ENCODE peak calls at places on chromosomes 4 and X, in eight cellular contexts. One of them, this sample, is unnamed.

GRCh38 chrX:17067534-17067933 is 121.1 kb downstream of the REPS2 start:
- DNase-seq in tibial artery: no peak
- DNase-seq in osteoblast: no peak
- DNase-seq in CD8-positive, alpha-beta T cell: no peak
- DNase-seq in mesenchymal stem cell: no peak
- DNase-seq in gastrocnemius medialis: no peak
- DNase-seq in coronary artery: no peak
- DNase-seq in left ventricle myocardium inferior: no peak
- DNase-seq in this sample: no peak

GRCh38 chrX:150507251-150507856 is 61.1 kb upstream of the MTM1 start:
- DNase-seq in tibial artery: peak
- DNase-seq in osteoblast: no peak
- DNase-seq in CD8-positive, alpha-beta T cell: no peak
- DNase-seq in mesenchymal stem cell: no peak
- DNase-seq in gastrocnemius medialis: no peak
- DNase-seq in coronary artery: peak
- DNase-seq in left ventricle myocardium inferior: peak
- DNase-seq in this sample: no peak

GRCh38 chr4:182647901-182648300 is 269.3 kb downstream of the DCTD start:
- DNase-seq in tibial artery: no peak
- DNase-seq in osteoblast: no peak
- DNase-seq in CD8-positive, alpha-beta T cell: no peak
- DNase-seq in mesenchymal stem cell: no peak
- DNase-seq in gastrocnemius medialis: no peak
- DNase-seq in coronary artery: no peak
- DNase-seq in left ventricle myocardium inferior: no peak
- DNase-seq in this sample: no peak

GRCh38 chr4:138851626-138852443 is 163.7 kb upstream of the NOCT start:
- DNase-seq in tibial artery: no peak
- DNase-seq in osteoblast: no peak
- DNase-seq in CD8-positive, alpha-beta T cell: no peak
- DNase-seq in mesenchymal stem cell: no peak
- DNase-seq in gastrocnemius medialis: no peak
- DNase-seq in coronary artery: no peak
- DNase-seq in left ventricle myocardium inferior: no peak
- DNase-seq in this sample: no peak

GRCh38 chrX:120144178-120144844 is 14.1 kb upstream of the RHOXF2 start:
- DNase-seq in tibial artery: no peak
- DNase-seq in osteoblast: no peak
- DNase-seq in CD8-positive, alpha-beta T cell: no peak
- DNase-seq in mesenchymal stem cell: peak
- DNase-seq in gastrocnemius medialis: no peak
- DNase-seq in coronary artery: no peak
- DNase-seq in left ventricle myocardium inferior: no peak
- DNase-seq in this sample: no peak

GRCh38 chrX:119266364-119266995 is 30.4 kb downstream of the PGRMC1 start:
- DNase-seq in tibial artery: no peak
- DNase-seq in osteoblast: no peak
- DNase-seq in CD8-positive, alpha-beta T cell: no peak
- DNase-seq in mesenchymal stem cell: peak
- DNase-seq in gastrocnemius medialis: no peak
- DNase-seq in coronary artery: no peak
- DNase-seq in left ventricle myocardium inferior: no peak
- DNase-seq in this sample: no peak

GRCh38 chr4:8468746-8469535 is 28.4 kb downstream of the TRMT44 start:
- DNase-seq in tibial artery: no peak
- DNase-seq in osteoblast: peak
- DNase-seq in CD8-positive, alpha-beta T cell: peak
- DNase-seq in mesenchymal stem cell: peak
- DNase-seq in gastrocnemius medialis: no peak
- DNase-seq in coronary artery: no peak
- DNase-seq in left ventricle myocardium inferior: peak
- DNase-seq in this sample: peak

GRCh38 chr4:110124721-110125120 is 73.7 kb downstream of the ELOVL6 start:
- DNase-seq in tibial artery: no peak
- DNase-seq in osteoblast: peak
- DNase-seq in CD8-positive, alpha-beta T cell: no peak
- DNase-seq in mesenchymal stem cell: no peak
- DNase-seq in gastrocnemius medialis: no peak
- DNase-seq in coronary artery: no peak
- DNase-seq in left ventricle myocardium inferior: no peak
- DNase-seq in this sample: no peak

GRCh38 chrX:116317409-116317808 is 119.0 kb upstream of the SLC6A14 start:
- DNase-seq in tibial artery: no peak
- DNase-seq in osteoblast: no peak
- DNase-seq in CD8-positive, alpha-beta T cell: no peak
- DNase-seq in mesenchymal stem cell: peak
- DNase-seq in gastrocnemius medialis: no peak
- DNase-seq in coronary artery: no peak
- DNase-seq in left ventricle myocardium inferior: peak
- DNase-seq in this sample: no peak
- H3K27ac ChIP-seq in tibial artery: no peak
- H3K27ac ChIP-seq in osteoblast: no peak
- H3K27ac ChIP-seq in CD8-positive, alpha-beta T cell: no peak
- H3K27ac ChIP-seq in mesenchymal stem cell: no peak
- H3K27ac ChIP-seq in gastrocnemius medialis: no peak
- H3K27ac ChIP-seq in coronary artery: no peak
- H3K27ac ChIP-seq in left ventricle myocardium inferior: no peak
- H3K27ac ChIP-seq in this sample: no peak

GRCh38 chr4:168092176-168092712 is at the start of gene ANXA10:
- DNase-seq in tibial artery: no peak
- DNase-seq in osteoblast: peak
- DNase-seq in CD8-positive, alpha-beta T cell: no peak
- DNase-seq in mesenchymal stem cell: no peak
- DNase-seq in gastrocnemius medialis: no peak
- DNase-seq in coronary artery: no peak
- DNase-seq in left ventricle myocardium inferior: no peak
- DNase-seq in this sample: no peak

GRCh38 chr4:168098257-168098717 is 6.0 kb downstream of the ANXA10 start:
- DNase-seq in tibial artery: no peak
- DNase-seq in osteoblast: peak
- DNase-seq in CD8-positive, alpha-beta T cell: no peak
- DNase-seq in mesenchymal stem cell: no peak
- DNase-seq in gastrocnemius medialis: no peak
- DNase-seq in coronary artery: no peak
- DNase-seq in left ventricle myocardium inferior: no peak
- DNase-seq in this sample: no peak

GRCh38 chr4:168096444-168096784 is 4.1 kb downstream of the ANXA10 start:
- DNase-seq in tibial artery: no peak
- DNase-seq in osteoblast: peak
- DNase-seq in CD8-positive, alpha-beta T cell: no peak
- DNase-seq in mesenchymal stem cell: no peak
- DNase-seq in gastrocnemius medialis: no peak
- DNase-seq in coronary artery: no peak
- DNase-seq in left ventricle myocardium inferior: no peak
- DNase-seq in this sample: no peak

GRCh38 chr4:168097161-168097560 is 4.8 kb downstream of the ANXA10 start:
- DNase-seq in tibial artery: no peak
- DNase-seq in osteoblast: no peak
- DNase-seq in CD8-positive, alpha-beta T cell: no peak
- DNase-seq in mesenchymal stem cell: no peak
- DNase-seq in gastrocnemius medialis: no peak
- DNase-seq in coronary artery: no peak
- DNase-seq in left ventricle myocardium inferior: no peak
- DNase-seq in this sample: no peak

DNA sequence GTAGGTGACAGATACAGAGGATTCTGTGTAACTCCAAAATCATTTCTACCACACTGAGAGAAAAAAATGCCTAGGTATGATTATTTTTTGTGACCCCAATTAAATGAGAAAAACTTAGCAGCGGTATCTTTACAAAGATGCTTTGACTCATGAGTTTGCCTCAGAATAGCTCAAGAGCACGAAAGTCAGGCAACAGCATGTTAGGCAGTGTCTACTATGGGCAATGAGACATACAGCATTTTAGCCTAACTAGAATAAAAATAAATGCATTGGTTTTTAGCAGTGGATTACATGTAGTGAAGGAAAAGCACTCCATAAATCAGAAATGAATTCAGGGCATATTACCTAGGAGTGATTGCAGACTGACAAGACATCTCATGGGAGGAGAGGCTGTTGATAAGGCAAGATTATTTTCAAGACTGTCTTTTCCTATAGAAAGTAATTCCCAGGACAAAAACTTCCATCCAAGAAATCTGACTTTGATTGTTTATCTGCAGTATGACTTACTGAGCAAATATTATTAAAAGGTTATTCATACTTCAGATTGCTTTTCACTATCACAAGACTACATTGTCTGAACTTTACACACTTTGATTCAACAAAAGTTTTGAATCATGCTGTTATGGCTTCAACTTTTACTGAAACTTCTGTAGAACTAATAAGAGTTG is 3.6 kb downstream of the ANXA10 start:
- DNase-seq in tibial artery: no peak
- DNase-seq in osteoblast: no peak
- DNase-seq in CD8-positive, alpha-beta T cell: no peak
- DNase-seq in mesenchymal stem cell: no peak
- DNase-seq in gastrocnemius medialis: no peak
- DNase-seq in coronary artery: no peak
- DNase-seq in left ventricle myocardium inferior: no peak
- DNase-seq in this sample: no peak
- H3K27ac ChIP-seq in tibial artery: no peak
- H3K27ac ChIP-seq in osteoblast: peak
- H3K27ac ChIP-seq in CD8-positive, alpha-beta T cell: no peak
- H3K27ac ChIP-seq in mesenchymal stem cell: no peak
- H3K27ac ChIP-seq in gastrocnemius medialis: no peak
- H3K27ac ChIP-seq in coronary artery: no peak
- H3K27ac ChIP-seq in left ventricle myocardium inferior: no peak
- H3K27ac ChIP-seq in this sample: no peak

GRCh38 chr4:76589402-76589801 is 154.4 kb downstream of the SHROOM3 start:
- DNase-seq in tibial artery: no peak
- DNase-seq in osteoblast: peak
- DNase-seq in CD8-positive, alpha-beta T cell: no peak
- DNase-seq in mesenchymal stem cell: peak
- DNase-seq in gastrocnemius medialis: no peak
- DNase-seq in coronary artery: no peak
- DNase-seq in left ventricle myocardium inferior: no peak
- DNase-seq in this sample: no peak

GRCh38 chr4:76589872-76590846 is 155.1 kb downstream of the SHROOM3 start:
- DNase-seq in tibial artery: no peak
- DNase-seq in osteoblast: peak
- DNase-seq in CD8-positive, alpha-beta T cell: no peak
- DNase-seq in mesenchymal stem cell: peak
- DNase-seq in gastrocnemius medialis: no peak
- DNase-seq in coronary artery: no peak
- DNase-seq in left ventricle myocardium inferior: peak
- DNase-seq in this sample: no peak

GRCh38 chr4:76591992-76592391 is 157.0 kb downstream of the SHROOM3 start:
- DNase-seq in tibial artery: no peak
- DNase-seq in osteoblast: no peak
- DNase-seq in CD8-positive, alpha-beta T cell: no peak
- DNase-seq in mesenchymal stem cell: no peak
- DNase-seq in gastrocnemius medialis: no peak
- DNase-seq in coronary artery: no peak
- DNase-seq in left ventricle myocardium inferior: no peak
- DNase-seq in this sample: no peak

GRCh38 chr4:76588268-76588667 is 153.2 kb downstream of the SHROOM3 start:
- DNase-seq in tibial artery: no peak
- DNase-seq in osteoblast: no peak
- DNase-seq in CD8-positive, alpha-beta T cell: no peak
- DNase-seq in mesenchymal stem cell: no peak
- DNase-seq in gastrocnemius medialis: no peak
- DNase-seq in coronary artery: no peak
- DNase-seq in left ventricle myocardium inferior: no peak
- DNase-seq in this sample: no peak

DNA sequence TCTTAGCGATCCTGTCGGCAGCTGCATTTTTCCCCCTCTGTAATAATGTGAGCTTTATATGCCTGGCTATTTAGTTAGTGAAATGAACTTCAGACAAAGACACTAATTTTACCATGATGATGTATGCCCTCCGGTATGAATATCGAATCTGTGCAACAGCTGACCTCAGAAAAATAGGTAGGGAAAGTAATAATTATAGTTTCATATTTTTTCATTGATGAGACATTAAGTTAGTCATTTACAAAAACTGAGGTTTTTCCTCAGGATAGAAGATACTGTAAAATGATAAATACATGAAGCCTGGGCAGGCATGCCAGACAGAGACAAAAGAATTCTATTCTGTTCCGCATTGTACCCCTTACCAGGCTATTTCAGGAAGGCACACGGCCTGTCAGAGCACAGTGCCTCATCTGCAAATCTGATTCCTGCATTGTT is 155.8 kb downstream of the SHROOM3 start:
- DNase-seq in tibial artery: no peak
- DNase-seq in osteoblast: peak
- DNase-seq in CD8-positive, alpha-beta T cell: no peak
- DNase-seq in mesenchymal stem cell: no peak
- DNase-seq in gastrocnemius medialis: no peak
- DNase-seq in coronary artery: no peak
- DNase-seq in left ventricle myocardium inferior: no peak
- DNase-seq in this sample: no peak
- H3K27ac ChIP-seq in tibial artery: peak
- H3K27ac ChIP-seq in osteoblast: peak
- H3K27ac ChIP-seq in CD8-positive, alpha-beta T cell: no peak
- H3K27ac ChIP-seq in mesenchymal stem cell: peak
- H3K27ac ChIP-seq in gastrocnemius medialis: no peak
- H3K27ac ChIP-seq in coronary artery: peak
- H3K27ac ChIP-seq in left ventricle myocardium inferior: peak
- H3K27ac ChIP-seq in this sample: no peak

GRCh38 chr4:92234393-92235176 is 69.2 kb upstream of the GRID2 start:
- DNase-seq in tibial artery: no peak
- DNase-seq in osteoblast: peak
- DNase-seq in CD8-positive, alpha-beta T cell: no peak
- DNase-seq in mesenchymal stem cell: peak
- DNase-seq in gastrocnemius medialis: no peak
- DNase-seq in coronary artery: no peak
- DNase-seq in left ventricle myocardium inferior: no peak
- DNase-seq in this sample: no peak

GRCh38 chr4:92232566-92232965 is 71.2 kb upstream of the GRID2 start:
- DNase-seq in tibial artery: no peak
- DNase-seq in osteoblast: no peak
- DNase-seq in CD8-positive, alpha-beta T cell: no peak
- DNase-seq in mesenchymal stem cell: no peak
- DNase-seq in gastrocnemius medialis: no peak
- DNase-seq in coronary artery: no peak
- DNase-seq in left ventricle myocardium inferior: no peak
- DNase-seq in this sample: no peak

GRCh38 chr4:92237559-92237958 is 66.2 kb upstream of the GRID2 start:
- DNase-seq in tibial artery: no peak
- DNase-seq in osteoblast: no peak
- DNase-seq in CD8-positive, alpha-beta T cell: no peak
- DNase-seq in mesenchymal stem cell: no peak
- DNase-seq in gastrocnemius medialis: no peak
- DNase-seq in coronary artery: no peak
- DNase-seq in left ventricle myocardium inferior: no peak
- DNase-seq in this sample: no peak

GRCh38 chr4:92236907-92237306 is 66.9 kb upstream of the GRID2 start:
- DNase-seq in tibial artery: no peak
- DNase-seq in osteoblast: no peak
- DNase-seq in CD8-positive, alpha-beta T cell: no peak
- DNase-seq in mesenchymal stem cell: peak
- DNase-seq in gastrocnemius medialis: no peak
- DNase-seq in coronary artery: no peak
- DNase-seq in left ventricle myocardium inferior: no peak
- DNase-seq in this sample: no peak

DNA sequence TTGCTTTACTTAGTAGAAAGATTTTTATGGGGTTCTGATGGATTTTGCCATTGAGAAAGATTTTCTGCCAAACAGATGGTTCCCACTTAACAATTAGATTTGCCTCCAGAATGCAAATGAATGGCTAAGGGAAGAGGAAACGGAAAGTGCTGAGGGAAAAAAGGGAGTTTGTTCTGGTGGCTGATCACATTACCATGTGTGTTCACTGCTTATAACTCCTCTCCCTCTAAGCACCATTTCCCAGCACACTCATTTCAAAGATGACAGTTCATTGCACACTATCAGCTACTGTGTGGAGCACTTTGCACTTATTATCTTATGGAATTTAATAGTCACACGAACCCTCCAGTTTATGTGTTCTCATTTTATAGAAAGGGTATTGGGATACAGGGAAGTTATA is 68.0 kb upstream of the GRID2 start:
- DNase-seq in tibial artery: no peak
- DNase-seq in osteoblast: no peak
- DNase-seq in CD8-positive, alpha-beta T cell: no peak
- DNase-seq in mesenchymal stem cell: no peak
- DNase-seq in gastrocnemius medialis: no peak
- DNase-seq in coronary artery: no peak
- DNase-seq in left ventricle myocardium inferior: no peak
- DNase-seq in this sample: no peak
- H3K27ac ChIP-seq in tibial artery: no peak
- H3K27ac ChIP-seq in osteoblast: peak
- H3K27ac ChIP-seq in CD8-positive, alpha-beta T cell: no peak
- H3K27ac ChIP-seq in mesenchymal stem cell: no peak
- H3K27ac ChIP-seq in gastrocnemius medialis: no peak
- H3K27ac ChIP-seq in coronary artery: no peak
- H3K27ac ChIP-seq in left ventricle myocardium inferior: no peak
- H3K27ac ChIP-seq in this sample: no peak

This sample was measured in caudate nucleus.